ENCODE peak calls at places on chromosome 2, in four cellular contexts. Y, T, W and L are unnamed samples.

GRCh38 chr2:157229572-157229971 is 27.9 kb upstream of the GALNT5 start:
- DNase-seq in Y (no peak), W (no peak), T (no peak), L (no peak)

GRCh38 chr2:20617892-20618467 is 32.9 kb downstream of the HS1BP3 start:
- DNase-seq in W (peak), T (peak), Y (peak), L (no peak)

GRCh38 chr2:241379481-241380480 is 23.7 kb downstream of the FARP2 start:
- DNase-seq in Y (no peak), T (no peak), W (no peak), L (no peak)

GRCh38 chr2:85287721-85288120 is 40.1 kb downstream of the TGOLN2 start:
- DNase-seq in W (no peak), Y (no peak), T (no peak), L (no peak)

GRCh38 chr2:216372761-216373291 is 543 bp upstream of the MARCHF4 start:
- DNase-seq in Y (no peak), W (no peak), T (no peak), L (no peak)

GRCh38 chr2:202171246-202171833 is 67.1 kb downstream of the SUMO1 start:
- DNase-seq in W (no peak), Y (no peak), T (no peak), L (no peak)

GRCh38 chr2:229586746-229587705 is 127.3 kb downstream of the DNER start:
- DNase-seq in T (peak), W (peak), Y (peak), L (peak)

GRCh38 chr2:69559696-69560482 is 83.7 kb downstream of the AAK1 start:
- DNase-seq in Y (no peak), W (no peak), T (peak), L (no peak)

GRCh38 chr2:144999040-144999875 is 479.3 kb upstream of the ZEB2 start:
- DNase-seq in W (no peak), T (no peak), Y (no peak), L (no peak)

GRCh38 chr2:131542438-131543384 is 15.0 kb downstream of the CCDC74A start:
- DNase-seq in W (no peak), T (no peak), Y (no peak), L (no peak)

GRCh38 chr2:225008935-225009334 is 33.3 kb downstream of the DOCK10 start:
- DNase-seq in Y (no peak), W (no peak), T (no peak), L (no peak)

GRCh38 chr2:147294825-147295392 is 549.9 kb upstream of the ACVR2A start:
- DNase-seq in T (no peak), Y (no peak), W (no peak), L (no peak)

GRCh38 chr2:130827502-130828251 is 9.0 kb upstream of the ARHGEF4 start:
- DNase-seq in Y (no peak), T (no peak), W (no peak), L (no peak)

GRCh38 chr2:128236491-128237035 is 82.1 kb downstream of the HS6ST1 start:
- DNase-seq in Y (no peak), W (no peak), T (no peak), L (no peak)

GRCh38 chr2:240355962-240356361 is 79.5 kb upstream of the GPC1 start:
- DNase-seq in W (no peak), T (no peak), Y (no peak), L (no peak)

GRCh38 chr2:235533203-235533602 is 39.4 kb downstream of the AGAP1 start:
- DNase-seq in W (no peak), Y (no peak), T (no peak), L (no peak)

GRCh38 chr2:155060906-155061305 is 362.4 kb downstream of the KCNJ3 start:
- DNase-seq in W (no peak), T (no peak), Y (no peak), L (no peak)

DNA sequence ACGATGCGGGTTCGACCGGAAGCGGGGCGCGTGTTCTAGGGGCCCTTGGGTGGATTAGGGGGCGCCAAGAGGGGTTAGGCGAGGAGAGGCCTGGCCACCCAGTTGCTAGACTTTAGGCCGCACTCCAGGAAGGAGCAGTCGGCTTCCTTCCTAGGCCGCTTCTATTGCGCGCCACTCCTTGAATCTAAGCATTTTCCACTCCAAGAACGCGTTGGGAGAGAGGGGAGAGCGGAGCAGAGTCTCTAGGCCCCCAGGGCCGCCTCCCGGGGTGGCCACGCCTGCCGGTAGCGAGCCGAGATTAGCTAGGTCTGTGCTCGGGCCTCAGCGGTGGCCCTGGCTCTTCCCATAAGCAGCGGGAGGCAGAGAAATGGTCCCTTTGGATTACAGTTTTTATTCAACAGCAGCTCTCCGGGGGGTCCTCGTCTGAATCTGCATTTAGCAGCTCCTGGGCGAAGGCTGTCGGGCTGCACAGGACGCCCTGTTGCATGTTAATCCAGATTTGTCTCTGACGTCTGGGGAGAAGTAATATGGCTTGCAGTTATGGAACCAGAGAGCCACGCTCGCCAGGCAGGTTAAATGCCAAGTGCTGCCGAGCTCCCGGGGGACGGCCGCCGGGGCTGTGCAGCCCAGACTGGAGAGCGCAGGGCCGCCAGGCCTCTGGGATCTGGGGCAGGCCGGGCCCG is 11.4 kb downstream of the MEIS1 start:
- DNase-seq in Y (no peak), T (no peak), W (no peak), L (no peak)
- TF ChIP-seq POLR2AphosphoS5 in Y (no peak), T (no peak), W (no peak), L (no peak)

GRCh38 chr2:189406612-189407011 is 34.7 kb upstream of the WDR75 start:
- DNase-seq in Y (no peak), W (no peak), T (no peak), L (no peak)

GRCh38 chr2:189407944-189408209 is 33.4 kb upstream of the WDR75 start:
- DNase-seq in W (no peak), Y (no peak), T (no peak), L (no peak)

GRCh38 chr2:189408294-189408693 is 33.0 kb upstream of the WDR75 start:
- DNase-seq in Y (no peak), T (no peak), W (no peak), L (no peak)

GRCh38 chr2:189409136-189409535 is 32.1 kb upstream of the WDR75 start:
- DNase-seq in Y (no peak), W (no peak), T (no peak), L (no peak)

DNA sequence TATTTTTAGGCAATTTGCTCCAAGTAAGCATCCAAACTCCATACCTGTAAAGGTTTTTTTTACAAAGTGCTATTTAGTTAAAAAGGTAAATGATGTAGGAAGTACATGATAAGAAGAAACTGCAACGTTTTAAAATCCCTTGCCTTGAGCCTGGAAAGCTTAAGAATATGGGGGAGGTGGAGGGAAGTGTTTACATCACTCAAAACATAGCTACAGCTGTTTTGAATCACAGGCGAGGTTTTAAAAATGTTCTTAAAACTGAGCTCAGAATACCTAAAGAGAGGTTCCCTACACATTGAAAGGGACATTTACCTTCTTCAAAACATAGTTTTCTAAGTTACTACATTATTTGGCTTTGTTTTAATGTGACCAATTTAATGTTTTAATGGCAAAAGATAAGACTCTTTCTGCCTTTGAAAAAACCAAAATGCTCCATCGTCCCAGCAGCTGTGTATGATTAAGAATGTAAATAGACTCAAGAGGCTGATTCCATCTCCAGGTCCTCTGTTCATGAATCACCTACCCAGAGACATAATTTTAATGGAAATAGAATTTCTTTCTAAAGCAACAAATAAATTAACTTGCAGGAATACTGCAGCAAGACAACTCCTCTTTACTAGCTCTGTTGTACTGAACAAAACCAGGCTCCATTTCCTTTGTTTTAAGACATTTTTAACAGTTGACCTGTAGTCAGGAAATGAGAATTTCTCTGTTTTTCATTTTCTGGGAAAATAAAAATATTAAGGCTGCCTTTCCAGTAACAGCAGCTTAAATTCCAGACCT is 33.9 kb upstream of the WDR75 start:
- DNase-seq in W (no peak), Y (no peak), T (no peak), L (no peak)
- TF ChIP-seq POLR2AphosphoS5 in W (no peak), Y (peak), T (no peak), L (no peak)

DNA sequence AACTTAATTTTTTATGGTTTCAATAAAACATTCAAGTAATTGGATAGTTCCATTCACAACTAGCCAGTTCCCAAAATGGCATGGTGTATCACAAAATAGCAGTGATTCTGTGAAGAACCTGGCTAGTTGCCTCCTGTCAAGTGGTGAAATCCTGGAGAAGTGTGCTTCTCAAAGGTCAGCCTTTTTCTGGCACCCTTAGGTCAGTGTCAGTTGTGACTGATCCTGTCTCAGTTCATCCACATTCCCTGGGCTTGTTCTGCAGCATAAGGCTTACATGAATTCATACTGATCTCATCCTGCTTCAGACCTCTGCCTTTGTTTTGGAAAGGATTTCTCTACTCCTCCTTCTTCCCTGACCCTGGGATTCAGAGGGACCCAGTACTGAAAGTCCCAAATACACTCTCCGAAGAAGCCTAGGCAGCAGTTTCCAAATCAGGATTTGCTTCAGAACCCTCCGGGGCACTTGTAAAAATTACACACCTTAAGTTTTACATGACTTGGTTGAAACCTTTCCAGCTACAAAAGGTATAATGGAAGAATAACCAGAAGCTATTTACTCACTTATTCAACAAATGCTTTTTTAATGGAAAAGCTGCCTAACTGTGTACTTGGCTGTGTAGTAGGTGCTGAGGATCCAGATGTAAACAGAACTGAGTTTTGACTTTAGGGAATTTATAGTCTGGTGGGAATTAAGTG is 11.0 kb downstream of the MAP3K20 start:
- DNase-seq in W (peak), T (no peak), Y (no peak), L (no peak)
- TF ChIP-seq POLR2AphosphoS5 in W (peak), T (no peak), Y (no peak), L (no peak)

GRCh38 chr2:86706220-86706619 is 13.9 kb upstream of the RMND5A start:
- DNase-seq in Y (no peak), T (no peak), W (no peak), L (no peak)

GRCh38 chr2:86700705-86701104 is 19.4 kb upstream of the RMND5A start:
- DNase-seq in W (no peak), T (no peak), Y (no peak), L (no peak)

GRCh38 chr2:86704482-86704971 is 15.6 kb upstream of the RMND5A start:
- DNase-seq in T (no peak), W (peak), Y (peak), L (no peak)

GRCh38 chr2:86706935-86707334 is 13.2 kb upstream of the RMND5A start:
- DNase-seq in W (no peak), T (no peak), Y (no peak), L (no peak)

GRCh38 chr2:86703704-86704370 is 16.3 kb upstream of the RMND5A start:
- DNase-seq in W (peak), T (no peak), Y (peak), L (no peak)
- TF ChIP-seq POLR2AphosphoS5 in W (peak), T (no peak), Y (peak), L (no peak)

GRCh38 chr2:101995804-101996203 is 4.0 kb downstream of the IL1R2 start:
- DNase-seq in T (no peak), Y (no peak), W (no peak), L (no peak)
- TF ChIP-seq POLR2AphosphoS5 in T (no peak), Y (no peak), W (no peak), L (no peak)